ENCODE peak calls at places on chromosomes 11 and 22, in seven cellular contexts. One of them, this sample, is unnamed.

GRCh38 chr11:67732045-67732787 is 57.8 kb upstream of the ALDH3B2 start:
- DNase-seq in K562: peak; percentile 42
- DNase-seq in activated CD4-positive, alpha-beta T cell treated with anti-CD3 and anti-CD28 coated beads for 36 hours: peak; percentile 72
- DNase-seq in OCI-M1: peak; percentile 16
- DNase-seq in amygdala: no peak
- DNase-seq in HuH-7: no peak
- DNase-seq in stimulated activated CD8-positive, alpha-beta memory T cell treated with anti-CD3 and anti-CD28 coated beads, Interleukin-15, amount 100 ng/mL, for 1 hour: peak; percentile 27
- DNase-seq in this sample: no peak

GRCh38 chr11:15629690-15630321 is 515.1 kb downstream of the INSC start:
- DNase-seq in K562: no peak
- DNase-seq in activated CD4-positive, alpha-beta T cell treated with anti-CD3 and anti-CD28 coated beads for 36 hours: peak; percentile 42
- DNase-seq in OCI-M1: peak; percentile 66
- DNase-seq in amygdala: no peak
- DNase-seq in HuH-7: no peak
- DNase-seq in stimulated activated CD8-positive, alpha-beta memory T cell treated with anti-CD3 and anti-CD28 coated beads, Interleukin-15, amount 100 ng/mL, for 1 hour: no peak
- DNase-seq in this sample: no peak

GRCh38 chr11:64489831-64490441 is 101.1 kb upstream of the SLC22A12 start:
- DNase-seq in K562: peak; percentile 78
- DNase-seq in activated CD4-positive, alpha-beta T cell treated with anti-CD3 and anti-CD28 coated beads for 36 hours: peak; percentile 75
- DNase-seq in OCI-M1: peak; percentile 66
- DNase-seq in amygdala: peak; percentile 22
- DNase-seq in HuH-7: peak; percentile 58
- DNase-seq in stimulated activated CD8-positive, alpha-beta memory T cell treated with anti-CD3 and anti-CD28 coated beads, Interleukin-15, amount 100 ng/mL, for 1 hour: no peak
- DNase-seq in this sample: peak; percentile 75

GRCh38 chr11:34671117-34671516 is 50.2 kb downstream of the EHF start:
- DNase-seq in K562: no peak
- DNase-seq in activated CD4-positive, alpha-beta T cell treated with anti-CD3 and anti-CD28 coated beads for 36 hours: no peak
- DNase-seq in OCI-M1: no peak
- DNase-seq in amygdala: no peak
- DNase-seq in HuH-7: no peak
- DNase-seq in stimulated activated CD8-positive, alpha-beta memory T cell treated with anti-CD3 and anti-CD28 coated beads, Interleukin-15, amount 100 ng/mL, for 1 hour: no peak
- DNase-seq in this sample: no peak

GRCh38 chr11:124310746-124311145 is 3.0 kb downstream of the OR8D1 start:
- DNase-seq in K562: no peak
- DNase-seq in activated CD4-positive, alpha-beta T cell treated with anti-CD3 and anti-CD28 coated beads for 36 hours: no peak
- DNase-seq in OCI-M1: no peak
- DNase-seq in amygdala: no peak
- DNase-seq in HuH-7: no peak
- DNase-seq in stimulated activated CD8-positive, alpha-beta memory T cell treated with anti-CD3 and anti-CD28 coated beads, Interleukin-15, amount 100 ng/mL, for 1 hour: no peak
- DNase-seq in this sample: no peak

GRCh38 chr22:24703101-24703500 is 71.4 kb downstream of the PIWIL3 start:
- DNase-seq in K562: peak; percentile 27
- DNase-seq in activated CD4-positive, alpha-beta T cell treated with anti-CD3 and anti-CD28 coated beads for 36 hours: no peak
- DNase-seq in OCI-M1: no peak
- DNase-seq in amygdala: no peak
- DNase-seq in HuH-7: no peak
- DNase-seq in stimulated activated CD8-positive, alpha-beta memory T cell treated with anti-CD3 and anti-CD28 coated beads, Interleukin-15, amount 100 ng/mL, for 1 hour: no peak
- DNase-seq in this sample: no peak

GRCh38 chr22:40674274-40674673 is 5.0 kb upstream of the MCHR1 start:
- DNase-seq in K562: no peak
- DNase-seq in activated CD4-positive, alpha-beta T cell treated with anti-CD3 and anti-CD28 coated beads for 36 hours: no peak
- DNase-seq in OCI-M1: no peak
- DNase-seq in amygdala: no peak
- DNase-seq in HuH-7: no peak
- DNase-seq in stimulated activated CD8-positive, alpha-beta memory T cell treated with anti-CD3 and anti-CD28 coated beads, Interleukin-15, amount 100 ng/mL, for 1 hour: no peak
- DNase-seq in this sample: no peak

GRCh38 chr11:17650601-17650911 is 68.8 kb upstream of the MYOD1 start:
- DNase-seq in K562: no peak
- DNase-seq in activated CD4-positive, alpha-beta T cell treated with anti-CD3 and anti-CD28 coated beads for 36 hours: no peak
- DNase-seq in OCI-M1: no peak
- DNase-seq in amygdala: no peak
- DNase-seq in HuH-7: no peak
- DNase-seq in stimulated activated CD8-positive, alpha-beta memory T cell treated with anti-CD3 and anti-CD28 coated beads, Interleukin-15, amount 100 ng/mL, for 1 hour: no peak
- DNase-seq in this sample: no peak

GRCh38 chr11:118522571-118523072 is 4.7 kb upstream of the TTC36 start:
- DNase-seq in K562: peak; percentile 44
- DNase-seq in activated CD4-positive, alpha-beta T cell treated with anti-CD3 and anti-CD28 coated beads for 36 hours: no peak
- DNase-seq in OCI-M1: peak; percentile 27
- DNase-seq in amygdala: no peak
- DNase-seq in HuH-7: peak; percentile 63
- DNase-seq in stimulated activated CD8-positive, alpha-beta memory T cell treated with anti-CD3 and anti-CD28 coated beads, Interleukin-15, amount 100 ng/mL, for 1 hour: no peak
- DNase-seq in this sample: no peak

GRCh38 chr11:114031599-114032320 is 27.8 kb upstream of the ZBTB16 start:
- DNase-seq in K562: no peak
- DNase-seq in activated CD4-positive, alpha-beta T cell treated with anti-CD3 and anti-CD28 coated beads for 36 hours: no peak
- DNase-seq in OCI-M1: no peak
- DNase-seq in amygdala: no peak
- DNase-seq in HuH-7: no peak
- DNase-seq in stimulated activated CD8-positive, alpha-beta memory T cell treated with anti-CD3 and anti-CD28 coated beads, Interleukin-15, amount 100 ng/mL, for 1 hour: no peak
- DNase-seq in this sample: no peak

GRCh38 chr11:12066056-12066798 is 44.2 kb upstream of the MICAL2 start:
- DNase-seq in K562: no peak
- DNase-seq in activated CD4-positive, alpha-beta T cell treated with anti-CD3 and anti-CD28 coated beads for 36 hours: no peak
- DNase-seq in OCI-M1: no peak
- DNase-seq in amygdala: no peak
- DNase-seq in HuH-7: no peak
- DNase-seq in stimulated activated CD8-positive, alpha-beta memory T cell treated with anti-CD3 and anti-CD28 coated beads, Interleukin-15, amount 100 ng/mL, for 1 hour: no peak
- DNase-seq in this sample: no peak

GRCh38 chr22:27154717-27155116 is 497.3 kb downstream of the MIAT start:
- DNase-seq in K562: peak; percentile 31
- DNase-seq in activated CD4-positive, alpha-beta T cell treated with anti-CD3 and anti-CD28 coated beads for 36 hours: no peak
- DNase-seq in OCI-M1: peak; percentile 94
- DNase-seq in amygdala: no peak
- DNase-seq in HuH-7: no peak
- DNase-seq in stimulated activated CD8-positive, alpha-beta memory T cell treated with anti-CD3 and anti-CD28 coated beads, Interleukin-15, amount 100 ng/mL, for 1 hour: no peak
- DNase-seq in this sample: no peak

GRCh38 chr11:116890193-116890592 is 52.8 kb upstream of the APOA1 start:
- DNase-seq in K562: no peak
- DNase-seq in activated CD4-positive, alpha-beta T cell treated with anti-CD3 and anti-CD28 coated beads for 36 hours: peak; percentile 32
- DNase-seq in OCI-M1: no peak
- DNase-seq in amygdala: no peak
- DNase-seq in HuH-7: no peak
- DNase-seq in stimulated activated CD8-positive, alpha-beta memory T cell treated with anti-CD3 and anti-CD28 coated beads, Interleukin-15, amount 100 ng/mL, for 1 hour: no peak
- DNase-seq in this sample: no peak

GRCh38 chr11:87097582-87097981 is 59.8 kb downstream of the TMEM135 start:
- DNase-seq in K562: peak; percentile 67
- DNase-seq in activated CD4-positive, alpha-beta T cell treated with anti-CD3 and anti-CD28 coated beads for 36 hours: peak; percentile 61
- DNase-seq in OCI-M1: peak; percentile 100
- DNase-seq in amygdala: no peak
- DNase-seq in HuH-7: peak; percentile 45
- DNase-seq in stimulated activated CD8-positive, alpha-beta memory T cell treated with anti-CD3 and anti-CD28 coated beads, Interleukin-15, amount 100 ng/mL, for 1 hour: no peak
- DNase-seq in this sample: no peak

GRCh38 chr22:40922484-40923303 is 28.5 kb upstream of the RBX1 start:
- DNase-seq in K562: peak; percentile 26
- DNase-seq in activated CD4-positive, alpha-beta T cell treated with anti-CD3 and anti-CD28 coated beads for 36 hours: no peak
- DNase-seq in OCI-M1: peak; percentile 82
- DNase-seq in amygdala: no peak
- DNase-seq in HuH-7: peak; percentile 30
- DNase-seq in stimulated activated CD8-positive, alpha-beta memory T cell treated with anti-CD3 and anti-CD28 coated beads, Interleukin-15, amount 100 ng/mL, for 1 hour: no peak
- DNase-seq in this sample: no peak

GRCh38 chr11:531826-532511 is 3.4 kb downstream of the HRAS start:
- DNase-seq in K562: no peak
- DNase-seq in activated CD4-positive, alpha-beta T cell treated with anti-CD3 and anti-CD28 coated beads for 36 hours: no peak
- DNase-seq in OCI-M1: no peak
- DNase-seq in amygdala: no peak
- DNase-seq in HuH-7: no peak
- DNase-seq in stimulated activated CD8-positive, alpha-beta memory T cell treated with anti-CD3 and anti-CD28 coated beads, Interleukin-15, amount 100 ng/mL, for 1 hour: no peak
- DNase-seq in this sample: no peak

GRCh38 chr11:78818201-78818600 is 243.5 kb upstream of the NARS2 start:
- DNase-seq in K562: no peak
- DNase-seq in activated CD4-positive, alpha-beta T cell treated with anti-CD3 and anti-CD28 coated beads for 36 hours: no peak
- DNase-seq in OCI-M1: no peak
- DNase-seq in amygdala: no peak
- DNase-seq in HuH-7: no peak
- DNase-seq in stimulated activated CD8-positive, alpha-beta memory T cell treated with anti-CD3 and anti-CD28 coated beads, Interleukin-15, amount 100 ng/mL, for 1 hour: no peak
- DNase-seq in this sample: no peak

GRCh38 chr11:44943696-44944095 is 7.0 kb downstream of the TP53I11 start:
- DNase-seq in K562: no peak
- DNase-seq in activated CD4-positive, alpha-beta T cell treated with anti-CD3 and anti-CD28 coated beads for 36 hours: no peak
- DNase-seq in OCI-M1: no peak
- DNase-seq in amygdala: no peak
- DNase-seq in HuH-7: no peak
- DNase-seq in stimulated activated CD8-positive, alpha-beta memory T cell treated with anti-CD3 and anti-CD28 coated beads, Interleukin-15, amount 100 ng/mL, for 1 hour: no peak
- DNase-seq in this sample: no peak

GRCh38 chr11:117378966-117379865 is 51.6 kb downstream of the CEP164 start:
- DNase-seq in K562: no peak
- DNase-seq in activated CD4-positive, alpha-beta T cell treated with anti-CD3 and anti-CD28 coated beads for 36 hours: no peak
- DNase-seq in OCI-M1: no peak
- DNase-seq in amygdala: no peak
- DNase-seq in HuH-7: no peak
- DNase-seq in stimulated activated CD8-positive, alpha-beta memory T cell treated with anti-CD3 and anti-CD28 coated beads, Interleukin-15, amount 100 ng/mL, for 1 hour: no peak
- DNase-seq in this sample: no peak

GRCh38 chr11:70415176-70415575 is 16.8 kb downstream of the CTTN start:
- DNase-seq in K562: no peak
- DNase-seq in activated CD4-positive, alpha-beta T cell treated with anti-CD3 and anti-CD28 coated beads for 36 hours: peak; percentile 15
- DNase-seq in OCI-M1: no peak
- DNase-seq in amygdala: no peak
- DNase-seq in HuH-7: no peak
- DNase-seq in stimulated activated CD8-positive, alpha-beta memory T cell treated with anti-CD3 and anti-CD28 coated beads, Interleukin-15, amount 100 ng/mL, for 1 hour: no peak
- DNase-seq in this sample: no peak

GRCh38 chr11:19426022-19426718 is 185.4 kb upstream of the E2F8 start:
- DNase-seq in K562: no peak
- DNase-seq in activated CD4-positive, alpha-beta T cell treated with anti-CD3 and anti-CD28 coated beads for 36 hours: no peak
- DNase-seq in OCI-M1: no peak
- DNase-seq in amygdala: no peak
- DNase-seq in HuH-7: no peak
- DNase-seq in stimulated activated CD8-positive, alpha-beta memory T cell treated with anti-CD3 and anti-CD28 coated beads, Interleukin-15, amount 100 ng/mL, for 1 hour: no peak
- DNase-seq in this sample: no peak

GRCh38 chr11:71977743-71978418 is 20.8 kb upstream of the IL18BP start:
- DNase-seq in K562: peak; percentile 42
- DNase-seq in activated CD4-positive, alpha-beta T cell treated with anti-CD3 and anti-CD28 coated beads for 36 hours: peak; percentile 69
- DNase-seq in OCI-M1: peak; percentile 97
- DNase-seq in amygdala: no peak
- DNase-seq in HuH-7: peak; percentile 27
- DNase-seq in stimulated activated CD8-positive, alpha-beta memory T cell treated with anti-CD3 and anti-CD28 coated beads, Interleukin-15, amount 100 ng/mL, for 1 hour: peak; percentile 27
- DNase-seq in this sample: no peak

GRCh38 chr11:130217133-130217631 is 57.6 kb downstream of the ST14 start:
- DNase-seq in K562: no peak
- DNase-seq in activated CD4-positive, alpha-beta T cell treated with anti-CD3 and anti-CD28 coated beads for 36 hours: no peak
- DNase-seq in OCI-M1: no peak
- DNase-seq in amygdala: no peak
- DNase-seq in HuH-7: peak; percentile 7
- DNase-seq in stimulated activated CD8-positive, alpha-beta memory T cell treated with anti-CD3 and anti-CD28 coated beads, Interleukin-15, amount 100 ng/mL, for 1 hour: no peak
- DNase-seq in this sample: no peak

GRCh38 chr11:27471588-27472397 is 797 bp downstream of the LGR4 start:
- DNase-seq in K562: peak; percentile 77
- DNase-seq in activated CD4-positive, alpha-beta T cell treated with anti-CD3 and anti-CD28 coated beads for 36 hours: peak; percentile 35
- DNase-seq in OCI-M1: peak; percentile 47
- DNase-seq in amygdala: peak; percentile 52
- DNase-seq in HuH-7: peak; percentile 52
- DNase-seq in stimulated activated CD8-positive, alpha-beta memory T cell treated with anti-CD3 and anti-CD28 coated beads, Interleukin-15, amount 100 ng/mL, for 1 hour: no peak
- DNase-seq in this sample: peak; percentile 34

GRCh38 chr11:75347781-75348613 is 3.5 kb downstream of the ARRB1 start:
- DNase-seq in K562: no peak
- DNase-seq in activated CD4-positive, alpha-beta T cell treated with anti-CD3 and anti-CD28 coated beads for 36 hours: no peak
- DNase-seq in OCI-M1: no peak
- DNase-seq in amygdala: no peak
- DNase-seq in HuH-7: no peak
- DNase-seq in stimulated activated CD8-positive, alpha-beta memory T cell treated with anti-CD3 and anti-CD28 coated beads, Interleukin-15, amount 100 ng/mL, for 1 hour: no peak
- DNase-seq in this sample: no peak

GRCh38 chr11:67044496-67044895 is 12.2 kb upstream of the RHOD start:
- DNase-seq in K562: no peak
- DNase-seq in activated CD4-positive, alpha-beta T cell treated with anti-CD3 and anti-CD28 coated beads for 36 hours: no peak
- DNase-seq in OCI-M1: peak; percentile 12
- DNase-seq in amygdala: no peak
- DNase-seq in HuH-7: no peak
- DNase-seq in stimulated activated CD8-positive, alpha-beta memory T cell treated with anti-CD3 and anti-CD28 coated beads, Interleukin-15, amount 100 ng/mL, for 1 hour: no peak
- DNase-seq in this sample: no peak

GRCh38 chr11:45027312-45027711 is 76.6 kb upstream of the TP53I11 start:
- DNase-seq in K562: no peak
- DNase-seq in activated CD4-positive, alpha-beta T cell treated with anti-CD3 and anti-CD28 coated beads for 36 hours: no peak
- DNase-seq in OCI-M1: no peak
- DNase-seq in amygdala: no peak
- DNase-seq in HuH-7: no peak
- DNase-seq in stimulated activated CD8-positive, alpha-beta memory T cell treated with anti-CD3 and anti-CD28 coated beads, Interleukin-15, amount 100 ng/mL, for 1 hour: no peak
- DNase-seq in this sample: no peak

GRCh38 chr22:37420656-37421467 is 6.4 kb downstream of the ELFN2 start:
- DNase-seq in K562: no peak
- DNase-seq in activated CD4-positive, alpha-beta T cell treated with anti-CD3 and anti-CD28 coated beads for 36 hours: no peak
- DNase-seq in OCI-M1: no peak
- DNase-seq in amygdala: no peak
- DNase-seq in HuH-7: no peak
- DNase-seq in stimulated activated CD8-positive, alpha-beta memory T cell treated with anti-CD3 and anti-CD28 coated beads, Interleukin-15, amount 100 ng/mL, for 1 hour: no peak
- DNase-seq in this sample: no peak

GRCh38 chr11:119727523-119728081 is 1.4 kb downstream of the NECTIN1 start:
- DNase-seq in K562: peak; percentile 39
- DNase-seq in activated CD4-positive, alpha-beta T cell treated with anti-CD3 and anti-CD28 coated beads for 36 hours: peak; percentile 48
- DNase-seq in OCI-M1: peak; percentile 60
- DNase-seq in amygdala: no peak
- DNase-seq in HuH-7: peak; percentile 65
- DNase-seq in stimulated activated CD8-positive, alpha-beta memory T cell treated with anti-CD3 and anti-CD28 coated beads, Interleukin-15, amount 100 ng/mL, for 1 hour: no peak
- DNase-seq in this sample: no peak

GRCh38 chr11:93988455-93988854 is 32.7 kb upstream of the HEPHL1 start:
- DNase-seq in K562: no peak
- DNase-seq in activated CD4-positive, alpha-beta T cell treated with anti-CD3 and anti-CD28 coated beads for 36 hours: no peak
- DNase-seq in OCI-M1: peak; percentile 94
- DNase-seq in amygdala: no peak
- DNase-seq in HuH-7: no peak
- DNase-seq in stimulated activated CD8-positive, alpha-beta memory T cell treated with anti-CD3 and anti-CD28 coated beads, Interleukin-15, amount 100 ng/mL, for 1 hour: no peak
- DNase-seq in this sample: no peak

GRCh38 chr22:35021166-35021565 is 44.8 kb upstream of the ISX start:
- DNase-seq in K562: no peak
- DNase-seq in activated CD4-positive, alpha-beta T cell treated with anti-CD3 and anti-CD28 coated beads for 36 hours: no peak
- DNase-seq in OCI-M1: no peak
- DNase-seq in amygdala: no peak
- DNase-seq in HuH-7: no peak
- DNase-seq in stimulated activated CD8-positive, alpha-beta memory T cell treated with anti-CD3 and anti-CD28 coated beads, Interleukin-15, amount 100 ng/mL, for 1 hour: no peak
- DNase-seq in this sample: no peak

GRCh38 chr11:9263840-9264380 is 1.2 kb downstream of the DENND5A start:
- DNase-seq in K562: no peak
- DNase-seq in activated CD4-positive, alpha-beta T cell treated with anti-CD3 and anti-CD28 coated beads for 36 hours: peak; percentile 71
- DNase-seq in OCI-M1: peak; percentile 89
- DNase-seq in amygdala: no peak
- DNase-seq in HuH-7: peak; percentile 34
- DNase-seq in stimulated activated CD8-positive, alpha-beta memory T cell treated with anti-CD3 and anti-CD28 coated beads, Interleukin-15, amount 100 ng/mL, for 1 hour: no peak
- DNase-seq in this sample: no peak

GRCh38 chr11:30561691-30562412 is 24.3 kb downstream of the MPPED2 start:
- DNase-seq in K562: no peak
- DNase-seq in activated CD4-positive, alpha-beta T cell treated with anti-CD3 and anti-CD28 coated beads for 36 hours: no peak
- DNase-seq in OCI-M1: no peak
- DNase-seq in amygdala: no peak
- DNase-seq in HuH-7: no peak
- DNase-seq in stimulated activated CD8-positive, alpha-beta memory T cell treated with anti-CD3 and anti-CD28 coated beads, Interleukin-15, amount 100 ng/mL, for 1 hour: no peak
- DNase-seq in this sample: peak; percentile 44

GRCh38 chr11:122642971-122643370 is 12.6 kb upstream of the UBASH3B start:
- DNase-seq in K562: no peak
- DNase-seq in activated CD4-positive, alpha-beta T cell treated with anti-CD3 and anti-CD28 coated beads for 36 hours: no peak
- DNase-seq in OCI-M1: no peak
- DNase-seq in amygdala: no peak
- DNase-seq in HuH-7: no peak
- DNase-seq in stimulated activated CD8-positive, alpha-beta memory T cell treated with anti-CD3 and anti-CD28 coated beads, Interleukin-15, amount 100 ng/mL, for 1 hour: no peak
- DNase-seq in this sample: no peak

GRCh38 chr22:37726240-37726887 is 29.5 kb downstream of the TRIOBP start:
- DNase-seq in K562: no peak
- DNase-seq in activated CD4-positive, alpha-beta T cell treated with anti-CD3 and anti-CD28 coated beads for 36 hours: no peak
- DNase-seq in OCI-M1: peak; percentile 58
- DNase-seq in amygdala: no peak
- DNase-seq in HuH-7: peak; percentile 71
- DNase-seq in stimulated activated CD8-positive, alpha-beta memory T cell treated with anti-CD3 and anti-CD28 coated beads, Interleukin-15, amount 100 ng/mL, for 1 hour: no peak
- DNase-seq in this sample: no peak

GRCh38 chr11:47148903-47149535 is 27.7 kb downstream of the ARFGAP2 start:
- DNase-seq in K562: no peak
- DNase-seq in activated CD4-positive, alpha-beta T cell treated with anti-CD3 and anti-CD28 coated beads for 36 hours: no peak
- DNase-seq in OCI-M1: no peak
- DNase-seq in amygdala: no peak
- DNase-seq in HuH-7: no peak
- DNase-seq in stimulated activated CD8-positive, alpha-beta memory T cell treated with anti-CD3 and anti-CD28 coated beads, Interleukin-15, amount 100 ng/mL, for 1 hour: no peak
- DNase-seq in this sample: peak; percentile 34

This sample was measured in dorsolateral prefrontal cortex.